ENCODE peak calls at places on chromosome 16, in seven cellular contexts. Q, T, L, H, V, N and W are unnamed samples.

GRCh38 chr16:29905668-29906067 is 5.4 kb downstream of the ASPHD1 start:
- DNase-seq in Q (no peak), H (no peak), V (no peak), N (no peak), T (no peak), L (no peak), W (no peak)

GRCh38 chr16:57795431-57795878 is 6.8 kb downstream of the KIFC3 start:
- DNase-seq in Q (peak), H (peak), V (peak), T (peak), N (peak), L (no peak), W (no peak)

GRCh38 chr16:75287708-75288107 is 36.3 kb upstream of the BCAR1 start:
- DNase-seq in H (no peak), Q (no peak), V (no peak), L (no peak), N (no peak), T (no peak), W (no peak)

GRCh38 chr16:78005881-78006280 is 16.5 kb upstream of the CLEC3A start:
- DNase-seq in V (peak), T (no peak), N (no peak), L (no peak), H (no peak), Q (no peak), W (no peak)

GRCh38 chr16:31269541-31269940 is 9.8 kb downstream of the ITGAM start:
- DNase-seq in T (no peak), H (no peak), L (no peak), V (no peak), Q (no peak), N (no peak), W (no peak)

GRCh38 chr16:11801481-11802021 is 4.5 kb upstream of the ZC3H7A start:
- DNase-seq in N (peak), Q (no peak), L (no peak), T (no peak), H (peak), V (no peak), W (no peak)

GRCh38 chr16:78325532-78325931 is 226.1 kb downstream of the WWOX start:
- DNase-seq in H (no peak), Q (no peak), T (no peak), L (no peak), N (no peak), V (no peak), W (no peak)

GRCh38 chr16:11964761-11965539 is at the start of gene TNFRSF17:
- DNase-seq in T (no peak), L (no peak), N (peak), V (no peak), H (no peak), Q (no peak), W (no peak)

GRCh38 chr16:29943846-29944669 is 17.8 kb upstream of the TMEM219 start:
- DNase-seq in T (no peak), N (peak), L (no peak), H (peak), V (no peak), Q (peak), W (peak)

GRCh38 chr16:50666658-50667496 is 14.2 kb downstream of the SNX20 start:
- DNase-seq in L (no peak), T (no peak), N (no peak), H (no peak), V (no peak), Q (no peak), W (no peak)

GRCh38 chr16:11361751-11362742 is 16.8 kb downstream of the RMI2 start:
- DNase-seq in L (no peak), Q (no peak), N (no peak), V (no peak), T (no peak), H (no peak), W (peak)

GRCh38 chr16:50193594-50193993 is 40.5 kb downstream of the TENT4B start:
- DNase-seq in V (no peak), Q (no peak), L (no peak), T (no peak), N (peak), H (peak), W (no peak)

GRCh38 chr16:23365602-23366240 is 63.6 kb downstream of the SCNN1B start:
- DNase-seq in V (no peak), N (no peak), L (no peak), H (no peak), T (no peak), Q (no peak), W (no peak)

GRCh38 chr16:48676836-48677235 is 66.9 kb upstream of the N4BP1 start:
- DNase-seq in Q (no peak), N (peak), V (no peak), H (peak), T (no peak), L (no peak), W (no peak)

GRCh38 chr16:12215302-12216105 is 239.0 kb downstream of the SNX29 start:
- DNase-seq in T (no peak), N (no peak), V (no peak), H (no peak), Q (no peak), L (no peak), W (no peak)

GRCh38 chr16:47316686-47317085 is 144.2 kb downstream of the ITFG1 start:
- DNase-seq in L (no peak), N (no peak), Q (no peak), T (no peak), V (no peak), H (no peak), W (no peak)

GRCh38 chr16:66512589-66513404 is 37.1 kb downstream of the TK2 start:
- DNase-seq in H (peak), V (no peak), L (no peak), N (peak), Q (no peak), T (no peak), W (no peak)

GRCh38 chr16:11319529-11320146 is 25.6 kb upstream of the RMI2 start:
- DNase-seq in L (no peak), Q (no peak), V (peak), H (peak), T (no peak), N (no peak), W (no peak)

GRCh38 chr16:53773150-53773846 is 69.3 kb downstream of the FTO start:
- DNase-seq in H (peak), V (peak), N (peak), Q (no peak), T (no peak), L (peak), W (no peak)

GRCh38 chr16:73095885-73096341 is 48.0 kb upstream of the ZFHX3 start:
- DNase-seq in L (no peak), N (no peak), T (no peak), Q (no peak), H (peak), V (peak), W (no peak)

GRCh38 chr16:2449118-2449517 is 10.8 kb upstream of the TEDC2 start:
- DNase-seq in Q (no peak), T (no peak), L (no peak), N (no peak), V (no peak), H (no peak), W (no peak)

GRCh38 chr16:2452650-2453049 is 7.3 kb upstream of the TEDC2 start:
- DNase-seq in N (no peak), T (no peak), V (no peak), Q (no peak), L (no peak), H (no peak), W (no peak)

GRCh38 chr16:2450975-2451381 is 8.9 kb upstream of the TEDC2 start:
- DNase-seq in H (no peak), V (no peak), L (no peak), Q (no peak), T (no peak), N (no peak), W (peak)

GRCh38 chr16:2450535-2450934 is 9.4 kb upstream of the TEDC2 start:
- DNase-seq in H (no peak), Q (no peak), L (no peak), N (no peak), V (no peak), T (no peak), W (no peak)

DNA sequence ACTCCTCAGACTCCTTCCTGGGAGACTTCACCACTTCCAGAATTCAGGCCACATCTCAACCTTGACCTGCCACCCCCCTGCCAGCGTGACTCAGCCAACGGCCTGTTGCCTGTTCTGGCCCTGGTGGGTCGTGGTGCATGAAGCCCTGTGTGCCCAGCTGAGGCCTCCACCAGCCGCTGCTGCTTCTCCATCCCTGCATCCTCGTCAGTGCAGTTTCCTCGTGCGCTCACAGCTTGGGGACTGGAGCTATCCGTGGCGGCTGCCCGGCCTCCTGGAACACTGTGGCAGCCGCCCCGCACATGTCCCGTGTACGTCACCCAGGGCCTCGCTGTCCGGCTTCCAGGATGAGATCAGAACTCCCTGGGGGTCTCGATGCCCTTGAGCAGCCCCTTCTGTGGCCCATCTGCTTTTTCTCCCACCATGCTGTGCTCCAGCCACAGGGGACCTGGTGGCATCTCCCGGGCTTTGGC is 8.0 kb upstream of the TEDC2 start:
- DNase-seq in L (no peak), N (no peak), Q (no peak), V (no peak), H (no peak), T (no peak), W (no peak)
- TF ChIP-seq CTCF in L (no peak), N (no peak), Q (no peak), V (no peak), H (no peak), T (no peak), W (no peak)

DNA sequence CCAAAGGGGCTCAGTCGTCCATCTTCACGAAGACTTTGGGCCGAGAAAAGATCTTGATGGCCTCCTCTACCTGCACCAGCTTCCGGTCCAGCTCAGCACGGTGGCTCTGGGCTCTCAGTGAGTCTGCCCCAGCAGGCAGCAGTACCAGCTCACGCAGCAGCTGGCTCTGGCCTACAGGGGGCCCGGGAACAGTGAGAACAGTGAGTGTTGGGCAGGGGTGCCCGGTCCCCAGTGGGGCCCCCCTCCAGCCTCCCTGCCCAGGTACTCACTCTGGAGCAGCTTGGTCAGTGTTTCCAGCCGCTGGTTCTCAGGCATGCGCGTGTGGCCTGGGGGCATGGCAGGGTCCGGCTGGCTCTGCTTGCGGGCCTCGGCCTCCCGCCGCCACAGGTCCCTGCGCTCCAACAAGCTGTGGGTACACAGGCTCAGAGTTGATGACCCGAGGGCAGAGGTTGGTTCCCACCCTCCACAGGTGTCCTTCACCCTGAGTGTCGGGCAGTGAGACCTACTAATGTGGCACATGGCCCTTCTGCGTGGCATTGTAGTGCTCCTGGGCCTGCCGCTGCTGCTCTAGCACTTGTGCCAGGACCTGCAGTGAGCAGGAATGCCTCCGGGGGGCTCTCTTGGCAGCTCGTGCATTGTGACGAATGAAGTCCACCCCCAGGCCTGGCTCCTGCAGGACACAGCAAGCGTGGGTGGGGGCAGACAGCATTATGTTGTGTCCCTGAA is 2.6 kb downstream of the PARD6A start:
- DNase-seq in H (no peak), L (peak), V (peak), T (peak), Q (no peak), N (no peak), W (no peak)
- TF ChIP-seq CTCF in H (peak), L (no peak), V (peak), T (no peak), Q (no peak), N (peak), W (no peak)

GRCh38 chr16:68739964-68740627 is 3.0 kb downstream of the CDH1 start:
- DNase-seq in H (peak), N (no peak), V (no peak), L (no peak), T (no peak), Q (no peak), W (no peak)

GRCh38 chr16:68737046-68737729 is at the start of gene CDH1:
- DNase-seq in H (no peak), N (no peak), T (peak), Q (no peak), V (no peak), L (no peak), W (peak)

GRCh38 chr16:68736561-68736960 is 531 bp upstream of the CDH1 start:
- DNase-seq in V (no peak), L (no peak), N (no peak), Q (no peak), T (no peak), H (no peak), W (no peak)

GRCh38 chr16:68740628-68741346 is 3.7 kb downstream of the CDH1 start:
- DNase-seq in N (no peak), L (no peak), V (no peak), T (no peak), H (no peak), Q (no peak), W (no peak)

GRCh38 chr16:68737730-68738590 is 868 bp downstream of the CDH1 start:
- DNase-seq in V (no peak), H (no peak), Q (no peak), N (no peak), L (no peak), T (peak), W (no peak)
- TF ChIP-seq CTCF in V (no peak), H (no peak), Q (no peak), N (no peak), L (no peak), T (no peak), W (no peak)

GRCh38 chr16:84484579-84485254 is 19.7 kb downstream of the MEAK7 start:
- DNase-seq in H (peak), L (peak), V (peak), T (peak), Q (peak), N (peak), W (no peak)
- TF ChIP-seq CTCF in H (peak), L (peak), V (peak), T (peak), Q (peak), N (peak), W (no peak)

DNA sequence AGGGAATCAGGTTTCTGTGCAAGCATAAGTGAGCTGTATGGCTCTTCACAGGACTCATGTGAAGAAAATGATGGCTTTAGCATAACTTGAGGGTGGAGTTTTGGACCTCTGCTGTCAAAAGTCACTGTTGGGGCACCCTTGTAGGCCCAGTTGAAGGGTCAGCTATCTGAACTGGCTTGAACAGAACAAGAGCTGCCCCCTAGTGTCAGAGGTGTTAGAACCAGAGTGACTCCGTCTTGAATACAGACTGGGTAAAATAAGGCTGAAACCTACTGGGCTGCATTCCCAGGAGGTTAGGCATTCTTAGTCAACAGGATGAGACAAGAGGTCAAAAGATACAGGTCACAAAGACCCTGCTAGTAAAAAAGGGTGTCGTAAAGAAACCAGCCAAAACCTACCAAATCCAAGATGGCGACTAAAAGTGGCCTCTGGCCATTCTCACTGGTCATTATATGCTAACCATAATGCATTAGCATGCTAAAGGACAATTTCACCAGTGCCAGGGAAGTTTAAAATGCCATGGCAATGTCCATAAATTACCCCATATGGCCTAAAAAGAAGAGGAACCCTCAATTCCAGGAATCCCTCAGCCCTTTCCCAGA is 484.0 kb upstream of the ERCC4 start:
- DNase-seq in N (no peak), V (no peak), H (no peak), T (no peak), L (no peak), Q (no peak), W (no peak)
- TF ChIP-seq CTCF in N (no peak), V (no peak), H (no peak), T (no peak), L (no peak), Q (no peak), W (no peak)

GRCh38 chr16:10122546-10122945 is 59.7 kb downstream of the GRIN2A start:
- DNase-seq in T (no peak), Q (no peak), V (no peak), L (no peak), N (no peak), H (peak), W (no peak)
- TF ChIP-seq CTCF in T (no peak), Q (no peak), V (peak), L (peak), N (peak), H (peak), W (no peak)

GRCh38 chr16:4160663-4161436 is 44.6 kb upstream of the ADCY9 start:
- DNase-seq in Q (no peak), V (no peak), L (no peak), T (no peak), H (peak), N (peak), W (no peak)
- TF ChIP-seq CTCF in Q (no peak), V (no peak), L (no peak), T (no peak), H (peak), N (peak), W (no peak)

GRCh38 chr16:87418644-87419043 is 26.5 kb downstream of the MAP1LC3B start:
- DNase-seq in N (no peak), V (no peak), L (no peak), Q (no peak), H (no peak), T (no peak), W (no peak)

GRCh38 chr16:87421369-87421912 is 29.3 kb downstream of the MAP1LC3B start:
- DNase-seq in V (no peak), H (no peak), L (no peak), N (no peak), Q (no peak), T (no peak), W (no peak)

GRCh38 chr16:87419971-87420370 is 27.8 kb downstream of the MAP1LC3B start:
- DNase-seq in L (no peak), N (no peak), T (no peak), V (no peak), Q (no peak), H (no peak), W (peak)

GRCh38 chr16:87422106-87422505 is 30.0 kb downstream of the MAP1LC3B start:
- DNase-seq in H (no peak), T (no peak), N (no peak), V (no peak), L (no peak), Q (no peak), W (no peak)

GRCh38 chr16:87420401-87421368 is 28.5 kb downstream of the MAP1LC3B start:
- DNase-seq in V (no peak), Q (no peak), N (no peak), L (no peak), T (no peak), H (no peak), W (no peak)
- TF ChIP-seq CTCF in V (peak), Q (no peak), N (peak), L (no peak), T (no peak), H (peak), W (no peak)